ENCODE peak calls at places on chromosomes 11 and 22, in six cellular contexts. G is amniotic epithelial cell; P is RKO; E is SW 1271; L is activated CD4-positive, alpha-beta T cell treated with anti-CD3 and anti-CD28 coated beads for 24 hours; Q is A549. A is an unnamed sample.

GRCh38 chr11:17414317-17414737 is 25.9 kb upstream of the KCNJ11 start:
- DNase-seq in G (no peak), P (no peak), E (no peak), L (no peak), Q (no peak), A (no peak)

GRCh38 chr11:61976813-61977475 is 9.5 kb upstream of the FTH1 start:
- DNase-seq in G (no peak), P (no peak), E (no peak), L (no peak), Q (no peak), A (no peak)

GRCh38 chr11:120863359-120863758 is 160.5 kb upstream of the TBCEL start:
- DNase-seq in G (peak), P (peak), E (no peak), L (no peak), Q (no peak), A (no peak)

GRCh38 chr11:17649261-17649660 is 70.1 kb upstream of the MYOD1 start:
- DNase-seq in G (no peak), P (no peak), E (no peak), L (no peak), Q (no peak), A (no peak)

GRCh38 chr11:102469196-102469821 is 16.7 kb upstream of the TMEM123 start:
- DNase-seq in G (peak), P (no peak), E (no peak), L (no peak), Q (no peak), A (no peak)

GRCh38 chr11:34480339-34480738 is 33.3 kb downstream of the ELF5 start:
- DNase-seq in G (peak), P (no peak), E (no peak), L (no peak), Q (no peak), A (no peak)

GRCh38 chr11:131978351-131978750 is 607.9 kb downstream of the NTM start:
- DNase-seq in G (no peak), P (no peak), E (no peak), L (no peak), Q (no peak), A (no peak)

GRCh38 chr11:19879309-19880087 is 166.9 kb downstream of the NAV2 start:
- DNase-seq in G (no peak), P (no peak), E (no peak), L (no peak), Q (no peak), A (no peak)

GRCh38 chr22:27674524-27674923 is 127.0 kb downstream of the MN1 start:
- DNase-seq in G (no peak), P (no peak), E (no peak), L (no peak), Q (no peak), A (no peak)

GRCh38 chr11:35391922-35392813 is 27.2 kb downstream of the SLC1A2 start:
- DNase-seq in G (peak), P (peak), E (peak), L (peak), Q (peak), A (peak)